ENCODE peak calls at places on chromosomes 16 and 17, in ten cellular contexts. One of them, this sample, is unnamed.

GRCh38 chr17:20191066-20191465 is 181.9 kb downstream of the SPECC1 start:
- DNase-seq in A549: no peak
- DNase-seq in tibial artery: no peak
- DNase-seq in osteoblast: no peak
- DNase-seq in right atrium auricular region: no peak
- DNase-seq in PC-3: peak; percentile 96
- DNase-seq in cardiac muscle cell: no peak
- DNase-seq in fibroblast of lung: peak; percentile 98
- DNase-seq in heart right ventricle: no peak
- DNase-seq in AG04450: peak; percentile 89
- DNase-seq in this sample: no peak

GRCh38 chr17:58244958-58245357 is 6.6 kb downstream of the LPO start:
- DNase-seq in osteoblast: no peak
- DNase-seq in fibroblast of lung: no peak
- DNase-seq in heart right ventricle: no peak
- DNase-seq in A549: no peak
- DNase-seq in right atrium auricular region: peak; percentile 21
- DNase-seq in AG04450: no peak
- DNase-seq in PC-3: no peak
- DNase-seq in cardiac muscle cell: no peak
- DNase-seq in tibial artery: no peak
- DNase-seq in this sample: no peak

GRCh38 chr17:18008496-18009268 is 30.3 kb downstream of the ATPAF2 start:
- DNase-seq in A549: no peak
- DNase-seq in right atrium auricular region: no peak
- DNase-seq in osteoblast: peak; percentile 96
- DNase-seq in AG04450: no peak
- DNase-seq in PC-3: peak; percentile 84
- DNase-seq in heart right ventricle: no peak
- DNase-seq in fibroblast of lung: no peak
- DNase-seq in cardiac muscle cell: no peak
- DNase-seq in tibial artery: no peak
- DNase-seq in this sample: no peak

GRCh38 chr16:68792465-68793324 is 50.6 kb upstream of the TANGO6 start:
- DNase-seq in tibial artery: no peak
- DNase-seq in right atrium auricular region: no peak
- DNase-seq in A549: peak; percentile 21
- DNase-seq in fibroblast of lung: peak; percentile 66
- DNase-seq in heart right ventricle: no peak
- DNase-seq in osteoblast: no peak
- DNase-seq in PC-3: peak; percentile 72
- DNase-seq in cardiac muscle cell: no peak
- DNase-seq in AG04450: no peak
- DNase-seq in this sample: peak; percentile 91

GRCh38 chr17:38750312-38751121 is 2.0 kb upstream of the PSMB3 start:
- DNase-seq in A549: no peak
- DNase-seq in fibroblast of lung: no peak
- DNase-seq in tibial artery: no peak
- DNase-seq in PC-3: peak; percentile 41
- DNase-seq in right atrium auricular region: no peak
- DNase-seq in osteoblast: no peak
- DNase-seq in AG04450: no peak
- DNase-seq in cardiac muscle cell: no peak
- DNase-seq in heart right ventricle: no peak
- DNase-seq in this sample: no peak

GRCh38 chr16:89565506-89566372 is 5.3 kb downstream of the RPL13 start:
- DNase-seq in AG04450: no peak
- DNase-seq in right atrium auricular region: no peak
- DNase-seq in fibroblast of lung: peak; percentile 50
- DNase-seq in A549: peak; percentile 50
- DNase-seq in heart right ventricle: no peak
- DNase-seq in osteoblast: peak; percentile 96
- DNase-seq in cardiac muscle cell: peak; percentile 48
- DNase-seq in PC-3: peak; percentile 51
- DNase-seq in tibial artery: no peak
- DNase-seq in this sample: peak; percentile 70

GRCh38 chr17:15944720-15945492 is at the start of gene ADORA2B:
- DNase-seq in A549: peak; percentile 91
- DNase-seq in AG04450: no peak
- DNase-seq in PC-3: peak; percentile 86
- DNase-seq in tibial artery: no peak
- DNase-seq in cardiac muscle cell: peak; percentile 84
- DNase-seq in fibroblast of lung: peak; percentile 75
- DNase-seq in osteoblast: peak; percentile 98
- DNase-seq in heart right ventricle: peak; percentile 41
- DNase-seq in right atrium auricular region: peak; percentile 62
- DNase-seq in this sample: peak; percentile 58

GRCh38 chr16:64459402-64459801 is 662.5 kb downstream of the CDH11 start:
- DNase-seq in right atrium auricular region: no peak
- DNase-seq in tibial artery: no peak
- DNase-seq in heart right ventricle: no peak
- DNase-seq in fibroblast of lung: no peak
- DNase-seq in AG04450: no peak
- DNase-seq in PC-3: no peak
- DNase-seq in cardiac muscle cell: no peak
- DNase-seq in A549: no peak
- DNase-seq in osteoblast: no peak
- DNase-seq in this sample: no peak

GRCh38 chr17:34306466-34306865 is 12.8 kb upstream of the CCL8 start:
- DNase-seq in A549: peak; percentile 22
- DNase-seq in osteoblast: no peak
- DNase-seq in cardiac muscle cell: peak; percentile 10
- DNase-seq in heart right ventricle: peak; percentile 48
- DNase-seq in right atrium auricular region: peak; percentile 63
- DNase-seq in PC-3: peak; percentile 10
- DNase-seq in AG04450: no peak
- DNase-seq in tibial artery: no peak
- DNase-seq in fibroblast of lung: peak; percentile 70
- DNase-seq in this sample: no peak

GRCh38 chr17:50206604-50207293 is 5.3 kb upstream of the COL1A1 start:
- DNase-seq in A549: no peak
- DNase-seq in osteoblast: peak; percentile 87
- DNase-seq in cardiac muscle cell: peak; percentile 67
- DNase-seq in right atrium auricular region: no peak
- DNase-seq in PC-3: no peak
- DNase-seq in fibroblast of lung: peak; percentile 52
- DNase-seq in AG04450: no peak
- DNase-seq in tibial artery: peak; percentile 83
- DNase-seq in heart right ventricle: no peak
- DNase-seq in this sample: no peak

GRCh38 chr17:77453613-77454559 is 313.1 kb downstream of the SEC14L1 start:
- DNase-seq in right atrium auricular region: no peak
- DNase-seq in A549: no peak
- DNase-seq in PC-3: no peak
- DNase-seq in heart right ventricle: no peak
- DNase-seq in cardiac muscle cell: peak; percentile 67
- DNase-seq in tibial artery: no peak
- DNase-seq in osteoblast: peak; percentile 59
- DNase-seq in AG04450: no peak
- DNase-seq in fibroblast of lung: no peak
- DNase-seq in this sample: peak; percentile 79

GRCh38 chr16:16120044-16120381 is 103.3 kb downstream of the ABCC6 start:
- DNase-seq in osteoblast: no peak
- DNase-seq in PC-3: no peak
- DNase-seq in cardiac muscle cell: no peak
- DNase-seq in right atrium auricular region: no peak
- DNase-seq in heart right ventricle: no peak
- DNase-seq in tibial artery: no peak
- DNase-seq in fibroblast of lung: no peak
- DNase-seq in AG04450: no peak
- DNase-seq in A549: no peak
- DNase-seq in this sample: no peak

GRCh38 chr17:43418441-43419374 is 19.9 kb downstream of the ARL4D start:
- DNase-seq in osteoblast: peak; percentile 96
- DNase-seq in cardiac muscle cell: peak; percentile 35
- DNase-seq in fibroblast of lung: peak; percentile 83
- DNase-seq in PC-3: peak; percentile 89
- DNase-seq in heart right ventricle: no peak
- DNase-seq in tibial artery: peak; percentile 86
- DNase-seq in AG04450: peak; percentile 59
- DNase-seq in A549: peak; percentile 97
- DNase-seq in right atrium auricular region: peak; percentile 88
- DNase-seq in this sample: no peak

GRCh38 chr17:13114601-13115024 is 96.8 kb upstream of the ELAC2 start:
- DNase-seq in right atrium auricular region: no peak
- DNase-seq in PC-3: peak; percentile 71
- DNase-seq in fibroblast of lung: peak; percentile 52
- DNase-seq in AG04450: peak; percentile 24
- DNase-seq in heart right ventricle: peak; percentile 10
- DNase-seq in A549: peak; percentile 63
- DNase-seq in osteoblast: peak; percentile 81
- DNase-seq in tibial artery: no peak
- DNase-seq in cardiac muscle cell: peak; percentile 76
- DNase-seq in this sample: no peak

GRCh38 chr17:4806420-4806769 is 557 bp upstream of the PLD2 start:
- DNase-seq in AG04450: no peak
- DNase-seq in PC-3: no peak
- DNase-seq in fibroblast of lung: no peak
- DNase-seq in osteoblast: no peak
- DNase-seq in tibial artery: no peak
- DNase-seq in heart right ventricle: no peak
- DNase-seq in A549: no peak
- DNase-seq in cardiac muscle cell: no peak
- DNase-seq in right atrium auricular region: no peak
- DNase-seq in this sample: no peak

GRCh38 chr17:47705536-47706481 is 11.8 kb downstream of the TBKBP1 start:
- DNase-seq in PC-3: no peak
- DNase-seq in osteoblast: peak; percentile 63
- DNase-seq in AG04450: no peak
- DNase-seq in fibroblast of lung: no peak
- DNase-seq in cardiac muscle cell: no peak
- DNase-seq in heart right ventricle: no peak
- DNase-seq in tibial artery: no peak
- DNase-seq in A549: no peak
- DNase-seq in right atrium auricular region: no peak
- DNase-seq in this sample: no peak

GRCh38 chr17:55023626-55024025 is 55.1 kb downstream of the STXBP4 start:
- DNase-seq in AG04450: no peak
- DNase-seq in A549: no peak
- DNase-seq in right atrium auricular region: no peak
- DNase-seq in PC-3: no peak
- DNase-seq in fibroblast of lung: peak; percentile 17
- DNase-seq in cardiac muscle cell: no peak
- DNase-seq in tibial artery: no peak
- DNase-seq in heart right ventricle: no peak
- DNase-seq in osteoblast: no peak
- DNase-seq in this sample: no peak

GRCh38 chr16:67673712-67674580 is 7.3 kb downstream of the C16orf86 start:
- DNase-seq in A549: no peak
- DNase-seq in AG04450: no peak
- DNase-seq in fibroblast of lung: peak; percentile 30
- DNase-seq in osteoblast: peak; percentile 72
- DNase-seq in PC-3: no peak
- DNase-seq in tibial artery: peak; percentile 82
- DNase-seq in right atrium auricular region: peak; percentile 83
- DNase-seq in cardiac muscle cell: no peak
- DNase-seq in heart right ventricle: peak; percentile 86
- DNase-seq in this sample: peak; percentile 92

GRCh38 chr16:4675864-4676786 is 17.2 kb upstream of the NUDT16L1 start:
- DNase-seq in PC-3: no peak
- DNase-seq in fibroblast of lung: no peak
- DNase-seq in A549: no peak
- DNase-seq in right atrium auricular region: no peak
- DNase-seq in cardiac muscle cell: peak; percentile 46
- DNase-seq in AG04450: no peak
- DNase-seq in osteoblast: peak; percentile 68
- DNase-seq in tibial artery: no peak
- DNase-seq in heart right ventricle: no peak
- DNase-seq in this sample: no peak
- H3K4me3 ChIP-seq in PC-3: no peak overlapping the region
- H3K4me3 ChIP-seq in fibroblast of lung: no peak overlapping the region
- H3K4me3 ChIP-seq in A549: no peak overlapping the region
- H3K4me3 ChIP-seq in right atrium auricular region: no peak overlapping the region
- H3K4me3 ChIP-seq in cardiac muscle cell: no peak overlapping the region
- H3K4me3 ChIP-seq in AG04450: no peak overlapping the region
- H3K4me3 ChIP-seq in osteoblast: no peak overlapping the region
- H3K4me3 ChIP-seq in tibial artery: no peak overlapping the region
- H3K4me3 ChIP-seq in heart right ventricle: no peak overlapping the region
- H3K4me3 ChIP-seq in this sample: no peak overlapping the region

DNA sequence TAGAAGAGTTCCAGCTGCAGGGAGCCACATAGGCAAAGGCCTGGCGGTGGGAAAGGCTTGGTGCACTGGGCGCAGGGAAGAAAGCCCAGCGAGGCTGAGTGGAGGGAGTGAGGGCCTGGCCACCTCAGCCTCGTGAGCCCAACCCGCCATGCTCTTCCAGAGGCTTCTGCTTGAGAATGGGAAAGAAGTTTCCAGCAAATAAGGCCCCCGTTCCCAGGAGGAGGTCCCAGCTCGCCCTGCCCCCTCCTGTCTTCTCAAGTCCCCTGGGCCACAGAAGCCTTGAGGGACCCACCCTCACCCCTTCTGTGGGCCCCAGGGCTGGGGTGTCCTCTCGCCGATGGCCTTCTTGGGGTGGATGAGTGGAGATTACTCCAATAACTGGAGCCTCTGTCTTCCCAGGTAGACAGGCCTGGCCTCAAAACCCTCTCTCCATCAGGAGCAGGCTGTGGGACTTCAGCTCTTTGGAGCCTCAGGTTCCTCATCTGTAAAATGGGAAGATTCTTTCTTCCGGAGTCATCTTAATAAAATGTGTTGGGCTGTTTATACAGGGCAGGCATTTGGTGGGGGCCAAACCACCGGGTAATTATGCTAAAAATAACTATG is 933 bp upstream of the SNN start:
- DNase-seq in A549: no peak
- DNase-seq in tibial artery: peak; percentile 67
- DNase-seq in cardiac muscle cell: no peak
- DNase-seq in right atrium auricular region: no peak
- DNase-seq in fibroblast of lung: no peak
- DNase-seq in heart right ventricle: no peak
- DNase-seq in osteoblast: no peak
- DNase-seq in AG04450: no peak
- DNase-seq in PC-3: no peak
- DNase-seq in this sample: no peak
- TF ChIP-seq CTCF in A549: no peak
- TF ChIP-seq CTCF in tibial artery: no peak
- TF ChIP-seq CTCF in cardiac muscle cell: no peak
- TF ChIP-seq CTCF in right atrium auricular region: no peak
- TF ChIP-seq CTCF in fibroblast of lung: no peak
- TF ChIP-seq CTCF in heart right ventricle: no peak
- TF ChIP-seq CTCF in osteoblast: no peak
- TF ChIP-seq CTCF in AG04450: no peak
- TF ChIP-seq CTCF in PC-3: no peak
- TF ChIP-seq CTCF in this sample: no peak

GRCh38 chr17:21279198-21279535 is 5.3 kb upstream of the MAP2K3 start:
- DNase-seq in cardiac muscle cell: no peak
- DNase-seq in A549: no peak
- DNase-seq in heart right ventricle: no peak
- DNase-seq in AG04450: no peak
- DNase-seq in PC-3: no peak
- DNase-seq in right atrium auricular region: no peak
- DNase-seq in osteoblast: no peak
- DNase-seq in fibroblast of lung: no peak
- DNase-seq in tibial artery: no peak
- DNase-seq in this sample: no peak
- H3K27ac ChIP-seq in cardiac muscle cell: no peak overlapping the region
- H3K27ac ChIP-seq in A549: no peak overlapping the region
- H3K27ac ChIP-seq in heart right ventricle: no peak overlapping the region
- H3K27ac ChIP-seq in AG04450: no peak overlapping the region
- H3K27ac ChIP-seq in PC-3: no peak overlapping the region
- H3K27ac ChIP-seq in right atrium auricular region: no peak overlapping the region
- H3K27ac ChIP-seq in osteoblast: no peak overlapping the region
- H3K27ac ChIP-seq in fibroblast of lung: no peak overlapping the region
- H3K27ac ChIP-seq in tibial artery: no peak overlapping the region
- H3K27ac ChIP-seq in this sample: no peak overlapping the region

GRCh38 chr17:75793453-75793852 is 8.8 kb downstream of the UNK start:
- DNase-seq in heart right ventricle: no peak
- DNase-seq in AG04450: no peak
- DNase-seq in fibroblast of lung: no peak
- DNase-seq in osteoblast: no peak
- DNase-seq in cardiac muscle cell: no peak
- DNase-seq in tibial artery: no peak
- DNase-seq in right atrium auricular region: no peak
- DNase-seq in PC-3: no peak
- DNase-seq in A549: no peak
- DNase-seq in this sample: no peak
- H3K4me3 ChIP-seq in heart right ventricle: no peak overlapping the region
- H3K4me3 ChIP-seq in AG04450: no peak overlapping the region
- H3K4me3 ChIP-seq in fibroblast of lung: no peak overlapping the region
- H3K4me3 ChIP-seq in osteoblast: no peak overlapping the region
- H3K4me3 ChIP-seq in cardiac muscle cell: no peak overlapping the region
- H3K4me3 ChIP-seq in tibial artery: no peak overlapping the region
- H3K4me3 ChIP-seq in right atrium auricular region: no peak overlapping the region
- H3K4me3 ChIP-seq in PC-3: no peak overlapping the region
- H3K4me3 ChIP-seq in A549: no peak overlapping the region
- H3K4me3 ChIP-seq in this sample: no peak overlapping the region

This sample was measured in right lobe of liver.